ENCODE peak calls at places on chromosomes 16 and 17, in four cellular contexts. Z, T, B and V are unnamed samples.

GRCh38 chr17:17760872-17761550 is 75.8 kb downstream of the SREBF1 start:
- DNase-seq in Z (no peak), T (no peak), B (no peak), V (no peak)

GRCh38 chr16:30786936-30787612 is at the start of gene ZNF629:
- DNase-seq in Z (peak), T (peak), B (peak), V (no peak)

GRCh38 chr17:49035470-49036269 is 38.5 kb downstream of the IGF2BP1 start:
- DNase-seq in Z (peak), T (peak), B (peak), V (no peak)

GRCh38 chr16:31519746-31520145 is 8.0 kb upstream of the AHSP start:
- DNase-seq in Z (no peak), T (no peak), B (no peak), V (no peak)

GRCh38 chr17:82848022-82848592 is 8.3 kb upstream of the ZNF750 start:
- DNase-seq in Z (peak), T (no peak), B (peak), V (peak)

GRCh38 chr16:14364386-14365199 is 265.5 kb downstream of the PARN start:
- DNase-seq in Z (no peak), T (no peak), B (no peak), V (peak)

GRCh38 chr17:19753049-19753444 is 4.9 kb upstream of the ALDH3A1 start:
- DNase-seq in Z (no peak), T (no peak), B (no peak), V (peak)

GRCh38 chr16:74448990-74449389 is 27.7 kb upstream of the CLEC18B start:
- DNase-seq in Z (peak), T (peak), B (no peak), V (peak)

GRCh38 chr16:1992475-1993292 is 2.9 kb downstream of the SYNGR3 start:
- DNase-seq in Z (no peak), T (no peak), B (no peak), V (no peak)

GRCh38 chr16:11386791-11387546 is 41.7 kb downstream of the RMI2 start:
- DNase-seq in Z (no peak), T (no peak), B (no peak), V (no peak)

GRCh38 chr17:2075336-2076056 is 20.6 kb downstream of the HIC1 start:
- DNase-seq in Z (peak), T (no peak), B (no peak), V (no peak)

GRCh38 chr16:19524356-19524865 is 669 bp downstream of the CCP110 start:
- DNase-seq in Z (no peak), T (no peak), B (no peak), V (no peak)

GRCh38 chr16:63080736-63081135 is 1044.5 kb upstream of the CDH8 start:
- DNase-seq in Z (no peak), T (no peak), B (no peak), V (no peak)

GRCh38 chr17:21285164-21286065 is 904 bp downstream of the MAP2K3 start:
- DNase-seq in Z (peak), T (peak), B (no peak), V (no peak)

GRCh38 chr17:65515512-65515911 is 45.9 kb downstream of the AXIN2 start:
- DNase-seq in Z (no peak), T (no peak), B (no peak), V (no peak)

GRCh38 chr16:28093383-28093725 is 29.8 kb upstream of the GSG1L start:
- DNase-seq in Z (no peak), T (no peak), B (no peak), V (no peak)

GRCh38 chr17:56912105-56912999 is 1.5 kb downstream of the TRIM25 start:
- DNase-seq in Z (peak), T (no peak), B (no peak), V (no peak)
- H3K4me3 ChIP-seq in Z (peak), T (peak), B (peak), V (peak)

DNA sequence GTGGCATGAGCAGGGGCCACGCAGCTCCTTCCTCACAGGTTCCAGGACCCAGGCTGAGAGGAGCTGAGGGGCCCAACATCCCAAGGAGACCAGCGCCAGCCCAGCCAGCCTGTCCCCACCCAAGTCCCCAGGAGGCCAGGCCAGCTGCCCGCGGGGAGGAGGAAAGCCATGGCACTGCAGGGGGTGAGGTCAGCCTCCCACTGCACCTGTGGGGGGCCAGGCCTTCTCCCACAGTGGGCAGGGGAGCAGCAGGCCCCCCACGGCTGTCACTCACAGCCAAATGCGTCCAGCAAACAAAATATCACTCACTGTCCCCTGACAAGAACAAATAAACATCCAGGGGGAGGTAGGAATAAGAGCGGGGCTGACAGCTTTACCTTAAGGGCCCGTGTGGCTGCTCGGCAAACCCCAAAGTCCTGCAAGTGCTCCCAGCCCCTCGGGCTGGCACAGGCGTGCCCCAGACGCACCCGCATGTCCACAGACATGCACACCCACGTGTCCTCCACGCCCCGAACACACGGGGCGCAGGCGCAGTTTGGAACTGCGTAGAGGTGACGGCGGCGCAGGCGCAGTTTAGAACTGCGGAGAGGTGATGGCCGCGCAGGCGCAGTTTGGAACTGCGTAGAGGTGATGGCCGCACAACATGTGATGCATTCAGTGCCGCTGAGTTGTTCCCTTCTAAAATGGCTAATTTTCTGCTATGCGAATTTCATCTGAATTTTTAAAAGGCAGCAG is 291.1 kb downstream of the FOXL1 start:
- DNase-seq in Z (no peak), T (no peak), B (no peak), V (no peak)
- H3K4me3 ChIP-seq in Z (no peak), T (no peak), B (no peak), V (no peak)

GRCh38 chr16:87601322-87602004 is 845 bp upstream of the JPH3 start:
- DNase-seq in Z (no peak), T (no peak), B (no peak), V (no peak)
- H3K4me3 ChIP-seq in Z (no peak), T (no peak), B (no peak), V (no peak)

DNA sequence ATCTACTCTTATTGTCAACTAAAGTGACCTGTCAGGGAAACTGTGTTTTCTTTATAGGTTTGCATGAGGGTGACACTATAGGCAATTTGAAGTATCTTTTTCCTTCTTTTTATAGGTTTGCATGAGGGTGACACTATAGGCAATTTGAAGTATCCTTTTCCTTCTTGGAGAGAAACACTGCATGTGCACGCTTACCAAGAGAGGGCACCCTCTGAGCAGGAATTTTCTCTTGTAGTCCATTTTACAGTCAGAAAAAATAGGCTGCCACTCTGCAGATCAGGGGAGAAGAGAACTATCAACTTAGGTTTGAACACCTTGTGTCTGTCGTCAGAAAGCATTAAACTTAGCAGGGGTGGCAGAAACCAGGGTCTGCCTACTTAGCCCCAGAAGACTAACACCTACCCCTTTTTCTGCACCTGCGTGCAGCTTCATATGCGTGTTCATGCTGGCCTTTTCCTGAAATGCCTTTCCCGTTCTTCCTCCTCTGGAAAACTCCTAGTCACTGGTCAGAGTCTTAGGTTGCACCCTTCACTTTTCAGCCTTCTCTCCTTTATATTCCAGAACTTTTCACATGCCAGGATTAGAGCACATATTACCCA is 16.4 kb upstream of the SMIM36 start:
- DNase-seq in Z (peak), T (no peak), B (no peak), V (peak)
- H3K4me3 ChIP-seq in Z (no peak), T (no peak), B (no peak), V (no peak)

GRCh38 chr17:29733151-29733550 is 110.4 kb upstream of the CORO6 start:
- DNase-seq in Z (no peak), T (no peak), B (no peak), V (no peak)
- H3K4me3 ChIP-seq in Z (no peak), T (no peak), B (no peak), V (no peak)

GRCh38 chr17:41578971-41579370 is 7.1 kb upstream of the KRT9 start:
- DNase-seq in Z (no peak), T (no peak), B (no peak), V (no peak)

GRCh38 chr17:41579484-41580243 is 7.0 kb downstream of the KRT14 start:
- DNase-seq in Z (peak), T (peak), B (peak), V (peak)

GRCh38 chr17:41580651-41581365 is 5.9 kb downstream of the KRT14 start:
- DNase-seq in Z (no peak), T (no peak), B (no peak), V (no peak)

GRCh38 chr17:41581366-41582060 is 5.2 kb downstream of the KRT14 start:
- DNase-seq in Z (no peak), T (no peak), B (no peak), V (no peak)

DNA sequence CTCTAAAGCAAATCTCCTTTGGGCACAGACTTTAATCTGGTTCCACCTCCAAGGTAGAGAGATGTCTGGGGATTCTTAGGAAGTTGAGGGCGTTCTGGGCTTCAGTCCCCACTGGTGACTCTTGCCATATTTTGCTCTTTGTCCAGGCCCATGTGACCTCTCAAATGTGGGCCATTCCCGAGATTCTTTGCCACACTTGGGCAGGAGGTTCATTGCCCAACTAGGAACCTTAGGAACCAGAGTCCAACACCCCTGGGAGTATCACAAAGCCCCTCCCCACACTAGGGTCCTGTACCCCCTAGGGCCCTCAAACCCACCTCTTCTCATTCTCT is 6.5 kb downstream of the KRT14 start:
- DNase-seq in Z (no peak), T (no peak), B (no peak), V (no peak)
- H3K4me3 ChIP-seq in Z (no peak), T (no peak), B (no peak), V (no peak)

GRCh38 chr16:75864243-75864642 is 138.0 kb upstream of the CPHXL start:
- DNase-seq in Z (no peak), T (no peak), B (no peak), V (no peak)
- H3K4me3 ChIP-seq in Z (no peak), T (no peak), B (no peak), V (no peak)